ENCODE peak calls at places on chromosomes 16 and 17, in four cellular contexts. T is thoracic aorta, F is left ventricle myocardium inferior, K is IMR-90. R is an unnamed sample.

GRCh38 chr16:57635266-57636097 is 7.1 kb downstream of the ADGRG1 start:
- DNase-seq in T (no peak), F (no peak), K (no peak), R (no peak)

GRCh38 chr16:49696414-49697101 is 159.4 kb downstream of the ZNF423 start:
- DNase-seq in T (no peak), F (no peak), K (no peak), R (no peak)

GRCh38 chr16:8346291-8346690 is 244.0 kb downstream of the TMEM114 start:
- DNase-seq in T (no peak), F (no peak), K (no peak), R (no peak)

GRCh38 chr16:19680972-19681371 is 37.1 kb downstream of the KNOP1 start:
- DNase-seq in T (no peak), F (no peak), K (no peak), R (no peak)

GRCh38 chr16:61421111-61421510 is 615.1 kb downstream of the CDH8 start:
- DNase-seq in T (no peak), F (no peak), K (no peak), R (no peak)

GRCh38 chr16:31402687-31403086 is 9.6 kb downstream of the ITGAD start:
- DNase-seq in T (no peak), F (no peak), K (no peak), R (no peak)

GRCh38 chr17:48522031-48522593 is 8.7 kb downstream of the HOXB1 start:
- DNase-seq in T (no peak), F (no peak), K (peak; percentile 58), R (no peak)

GRCh38 chr17:12522743-12523181 is 142.9 kb upstream of the MYOCD start:
- DNase-seq in T (no peak), F (no peak), K (peak; percentile 69), R (no peak)

GRCh38 chr16:72961115-72961832 is 86.7 kb downstream of the ZFHX3 start:
- DNase-seq in T (no peak), F (no peak), K (peak; percentile 30), R (no peak)

GRCh38 chr16:266258-267164 is 9.2 kb downstream of the RGS11 start:
- DNase-seq in T (no peak), F (no peak), K (no peak), R (no peak)

GRCh38 chr16:4298761-4299522 is 16.9 kb upstream of the GLIS2 start:
- DNase-seq in T (no peak), F (peak; percentile 80), K (peak; percentile 94), R (no peak)

GRCh38 chr17:19705771-19706770 is 10.3 kb downstream of the SLC47A2 start:
- DNase-seq in T (no peak), F (no peak), K (no peak), R (no peak)

GRCh38 chr16:1791256-1791942 is 2.1 kb downstream of the IGFALS start:
- DNase-seq in T (no peak), F (no peak), K (no peak), R (no peak)

GRCh38 chr17:83155128-83156081 is 76.0 kb downstream of the METRNL start:
- DNase-seq in T (no peak), F (no peak), K (peak; percentile 44), R (no peak)

GRCh38 chr17:50501054-50501453 is 7.2 kb upstream of the MYCBPAP start:
- DNase-seq in T (no peak), F (no peak), K (no peak), R (no peak)

GRCh38 chr17:69485901-69486643 is 71.6 kb downstream of the MAP2K6 start:
- DNase-seq in T (no peak), F (no peak), K (peak; percentile 59), R (no peak)

GRCh38 chr17:64066709-64067108 is 46.3 kb upstream of the ICAM2 start:
- DNase-seq in T (no peak), F (no peak), K (no peak), R (peak; percentile 50)

GRCh38 chr16:86998196-86999001 is 318.8 kb downstream of the C16orf95 start:
- DNase-seq in T (no peak), F (no peak), K (no peak), R (no peak)

GRCh38 chr17:78708510-78708973 is 73.5 kb downstream of the CYTH1 start:
- DNase-seq in T (no peak), F (peak; percentile 65), K (peak; percentile 83), R (peak; percentile 60)

GRCh38 chr17:82060001-82060380 is 5.6 kb downstream of the DUS1L start:
- DNase-seq in T (no peak), F (no peak), K (no peak), R (no peak)

GRCh38 chr17:66438101-66438500 is 135.7 kb downstream of the PRKCA start:
- DNase-seq in T (no peak), F (no peak), K (no peak), R (no peak)

GRCh38 chr17:81160306-81160705 is 5.0 kb upstream of the PVALEF start:
- DNase-seq in T (no peak), F (peak; percentile 62), K (no peak), R (no peak)

GRCh38 chr17:2259769-2260536 is 43.6 kb downstream of the SMG6 start:
- DNase-seq in T (no peak), F (no peak), K (peak; percentile 81), R (peak; percentile 64)

GRCh38 chr16:54290203-54291106 is 3.9 kb upstream of the IRX3 start:
- DNase-seq in T (no peak), F (no peak), K (no peak), R (no peak)

GRCh38 chr16:450385-450784 is 24.9 kb downstream of the RAB11FIP3 start:
- DNase-seq in T (no peak), F (no peak), K (no peak), R (no peak)

GRCh38 chr17:42118545-42118944 is 2.6 kb downstream of the KAT2A start:
- DNase-seq in T (no peak), F (no peak), K (peak; percentile 25), R (no peak)

GRCh38 chr16:85199880-85200279 is 87.6 kb upstream of the CIBAR2 start:
- DNase-seq in T (no peak), F (no peak), K (no peak), R (no peak)

GRCh38 chr17:4738136-4739121 is 1.2 kb upstream of the ZMYND15 start:
- DNase-seq in T (no peak), F (no peak), K (no peak), R (no peak)

GRCh38 chr17:66636111-66636510 is 198.8 kb upstream of the CACNG5 start:
- DNase-seq in T (no peak), F (no peak), K (peak; percentile 87), R (no peak)

GRCh38 chr16:4801962-4802658 is at the start of gene ROGDI:
- DNase-seq in T (peak; percentile 26), F (peak; percentile 83), K (peak; percentile 12), R (peak; percentile 87)

GRCh38 chr16:71811261-71811803 is 2.7 kb upstream of the AP1G1 start:
- DNase-seq in T (no peak), F (no peak), K (peak; percentile 60), R (no peak)

GRCh38 chr16:850668-851067 is 50.1 kb upstream of the GNG13 start:
- DNase-seq in T (no peak), F (no peak), K (no peak), R (no peak)

GRCh38 chr16:30853758-30854157 is 40.1 kb downstream of the BCL7C start:
- DNase-seq in T (no peak), F (no peak), K (peak; percentile 22), R (no peak)

GRCh38 chr17:61583242-61583641 is 7.8 kb downstream of the NACA2 start:
- DNase-seq in T (no peak), F (no peak), K (peak; percentile 83), R (no peak)

GRCh38 chr17:76585649-76586593 is at the start of gene ST6GALNAC2:
- DNase-seq in T (no peak), F (peak; percentile 69), K (no peak), R (no peak)
- TF ChIP-seq CTCF in T (peak; percentile 7), F (peak; percentile 63), K (peak; percentile 39), R (no peak)

DNA sequence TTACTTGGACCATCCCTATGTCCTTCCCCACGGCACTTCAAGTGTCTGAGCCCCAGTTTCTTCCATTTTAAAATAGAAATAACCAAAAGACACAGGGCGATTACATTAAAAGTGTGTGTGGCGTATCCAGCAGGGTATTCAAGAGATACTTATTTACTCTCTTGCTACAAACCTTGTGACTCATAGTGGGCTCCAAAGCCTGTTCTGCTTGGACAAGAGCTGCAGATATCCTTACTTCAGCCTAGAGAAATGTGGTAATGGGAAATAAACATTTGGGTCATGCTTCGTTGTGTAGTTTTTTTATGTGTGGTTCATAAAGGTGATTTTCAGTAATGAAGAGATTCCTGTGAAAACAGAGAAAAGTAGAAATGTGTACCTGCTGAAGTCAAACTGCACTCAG is 288.9 kb upstream of the CDH11 start:
- DNase-seq in T (no peak), F (no peak), K (peak; percentile 81), R (no peak)
- H3K36me3 ChIP-seq in T (no peaks in the 10 kb centered on the region), F (no peaks in the 10 kb centered on the region), K (no peaks in the 10 kb centered on the region), R (no peaks in the 10 kb centered on the region)

DNA sequence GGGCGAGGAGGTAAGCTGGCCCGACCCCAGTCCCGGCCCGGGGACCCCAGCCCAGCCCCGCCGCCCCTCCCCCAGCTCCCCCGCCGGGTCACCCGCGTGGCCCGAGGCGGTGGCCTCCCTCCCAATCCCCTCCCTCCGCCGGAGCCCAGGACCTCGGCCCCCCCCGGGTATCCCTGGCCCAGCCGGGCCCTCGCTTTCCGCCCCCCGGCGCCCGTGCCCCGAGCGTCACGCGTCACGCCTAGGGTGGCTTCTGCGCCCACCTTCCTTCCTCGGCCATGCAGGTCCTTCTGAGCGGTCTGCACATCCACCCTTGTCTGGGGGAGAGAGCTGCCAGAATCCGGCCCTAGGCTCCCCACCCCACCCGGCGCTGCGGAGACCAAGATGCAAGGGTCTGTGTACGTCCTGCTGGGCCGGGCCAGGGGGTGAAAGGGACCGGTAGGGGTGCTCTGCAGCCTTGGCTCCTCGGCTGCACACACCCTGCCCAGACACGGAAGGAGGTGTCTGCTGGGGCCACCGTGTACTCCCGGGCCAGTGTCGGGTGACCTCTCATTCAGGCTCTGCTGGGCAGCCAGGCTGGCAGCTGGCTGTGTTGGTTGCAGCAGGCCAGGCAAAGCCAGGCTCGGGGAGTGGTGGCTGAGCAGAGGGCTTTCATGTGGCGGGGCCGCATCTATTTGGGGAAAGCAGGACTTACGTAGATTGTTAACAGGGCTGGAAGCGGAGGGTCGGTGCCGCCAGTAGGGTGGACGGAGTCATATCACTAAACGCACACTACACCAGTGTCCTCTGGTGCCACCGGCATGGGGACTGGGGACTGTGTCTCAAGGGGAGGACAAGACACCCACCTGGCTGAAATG is 754 bp downstream of the RAB11FIP4 start:
- DNase-seq in T (no peak), F (no peak), K (no peak), R (peak; percentile 7)
- H3K4me3 ChIP-seq in T (peak overlapping the region; percentile 58), F (peak overlapping the region; percentile 66), K (peak overlapping the region; percentile 31), R (peak overlapping the region; percentile 23)

DNA sequence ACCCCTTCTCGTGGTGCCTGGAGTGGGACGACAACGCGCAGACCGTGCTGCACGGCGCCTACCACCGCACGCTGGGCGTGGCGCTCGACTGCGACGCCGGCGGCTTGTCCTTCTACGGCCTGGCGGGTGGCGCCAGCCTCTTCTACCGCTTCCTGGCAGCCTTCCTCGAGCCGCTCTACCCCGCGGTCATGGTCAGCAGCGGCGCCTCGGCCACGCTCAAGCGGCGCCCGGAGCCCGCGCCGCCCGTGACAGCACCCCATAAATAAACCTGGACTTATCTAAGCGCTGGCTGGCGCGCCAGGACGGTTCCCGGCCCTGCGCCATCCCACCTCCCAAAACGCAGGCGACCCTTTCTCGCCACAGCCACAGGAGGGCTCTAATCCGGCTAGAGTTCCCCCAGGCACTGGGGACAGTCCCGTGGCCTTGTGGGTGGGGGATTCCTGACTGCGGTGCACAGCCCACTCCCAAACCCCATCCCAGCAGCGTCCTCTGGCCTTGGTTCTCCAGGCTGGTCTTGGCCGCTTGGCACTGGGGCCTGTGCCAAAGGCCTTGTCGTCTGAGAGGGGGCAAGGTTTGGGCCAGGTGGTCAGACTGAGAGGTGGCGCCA is 10.2 kb upstream of the SLC16A5 start:
- DNase-seq in T (no peak), F (peak; percentile 79), K (no peak), R (peak; percentile 50)
- TF ChIP-seq CTCF in T (peak; percentile 22), F (peak; percentile 56), K (no peak), R (no peak)